ENCODE peak calls at places on chromosomes 6 and 20, in six cellular contexts. Y is lower lobe of right lung, O is transverse colon, Z is heart left ventricle, C is PC-9, V is cardiac muscle cell. M is an unnamed sample.
A peak's percentile ranks its signal among the peaks of the same experiment; 100 is the strongest.

GRCh38 chr20:51532577-51533191 is 9.8 kb downstream of the NFATC2 start:
- DNase-seq in Y (peak; percentile 51), O (peak; percentile 27), Z (peak; percentile 57), C (peak; percentile 75), V (no peak), M (no peak)

GRCh38 chr6:160058603-160059215 is 62.9 kb upstream of the SLC22A1 start:
- DNase-seq in Y (no peak), O (no peak), Z (no peak), C (no peak), V (no peak), M (no peak)

GRCh38 chr20:38190936-38191371 is 25.9 kb upstream of the TGM2 start:
- DNase-seq in Y (no peak), O (no peak), Z (no peak), C (no peak), V (no peak), M (no peak)

GRCh38 chr6:152380993-152381898 is 255.9 kb downstream of the SYNE1 start:
- DNase-seq in Y (peak; percentile 74), O (peak; percentile 53), Z (peak; percentile 80), C (no peak), V (peak; percentile 95), M (peak; percentile 85)

GRCh38 chr20:32977281-32978008 is 26.8 kb downstream of the SUN5 start:
- DNase-seq in Y (no peak), O (no peak), Z (peak; percentile 3), C (no peak), V (no peak), M (no peak)

GRCh38 chr6:68653706-68654089 is 18.6 kb downstream of the ADGRB3 start:
- DNase-seq in Y (no peak), O (no peak), Z (no peak), C (no peak), V (no peak), M (no peak)

GRCh38 chr20:25038103-25038410 is 19.9 kb downstream of the ACSS1 start:
- DNase-seq in Y (no peak), O (no peak), Z (no peak), C (no peak), V (no peak), M (no peak)

GRCh38 chr20:13401596-13401995 is 180.5 kb downstream of the ISM1 start:
- DNase-seq in Y (no peak), O (no peak), Z (no peak), C (no peak), V (no peak), M (no peak)

GRCh38 chr6:37204014-37204751 is 34.2 kb downstream of the PIM1 start:
- DNase-seq in Y (peak; percentile 63), O (peak; percentile 77), Z (no peak), C (peak; percentile 82), V (peak; percentile 71), M (peak; percentile 36)

GRCh38 chr6:125950293-125950692 is 6.3 kb upstream of the HINT3 start:
- DNase-seq in Y (no peak), O (no peak), Z (no peak), C (peak; percentile 33), V (peak; percentile 67), M (no peak)

GRCh38 chr6:53439556-53439955 is 90.8 kb upstream of the ELOVL5 start:
- DNase-seq in Y (no peak), O (no peak), Z (no peak), C (no peak), V (peak; percentile 68), M (no peak)

GRCh38 chr6:134249759-134250602 is 67.9 kb downstream of the SGK1 start:
- DNase-seq in Y (no peak), O (no peak), Z (no peak), C (no peak), V (peak; percentile 59), M (no peak)

GRCh38 chr20:47748851-47749250 is 36.4 kb downstream of the SULF2 start:
- DNase-seq in Y (no peak), O (no peak), Z (no peak), C (no peak), V (no peak), M (no peak)

GRCh38 chr6:127441881-127442280 is 17.3 kb downstream of the KIAA0408 start:
- DNase-seq in Y (no peak), O (no peak), Z (no peak), C (no peak), V (no peak), M (no peak)

GRCh38 chr6:21874372-21874771 is 280.8 kb downstream of the SOX4 start:
- DNase-seq in Y (no peak), O (no peak), Z (no peak), C (no peak), V (no peak), M (no peak)

GRCh38 chr6:25359891-25360290 is 80.7 kb downstream of the CARMIL1 start:
- DNase-seq in Y (no peak), O (peak; percentile 36), Z (no peak), C (no peak), V (no peak), M (no peak)

GRCh38 chr20:58010186-58010585 is 218.3 kb downstream of the ANKRD60 start:
- DNase-seq in Y (no peak), O (no peak), Z (no peak), C (no peak), V (no peak), M (no peak)

GRCh38 chr6:54109611-54110010 is 1.6 kb upstream of the MLIP start:
- DNase-seq in Y (no peak), O (no peak), Z (no peak), C (no peak), V (no peak), M (no peak)

GRCh38 chr20:728022-728944 is 40.0 kb downstream of the SLC52A3 start:
- DNase-seq in Y (peak; percentile 55), O (peak; percentile 22), Z (peak; percentile 33), C (no peak), V (peak; percentile 44), M (no peak)

GRCh38 chr20:24616258-24617079 is 147.0 kb downstream of the SYNDIG1 start:
- DNase-seq in Y (no peak), O (no peak), Z (no peak), C (no peak), V (no peak), M (no peak)

GRCh38 chr20:5735845-5736530 is 14.2 kb upstream of the SHLD1 start:
- DNase-seq in Y (no peak), O (no peak), Z (no peak), C (no peak), V (peak; percentile 64), M (no peak)

GRCh38 chr6:144878577-144878976 is 593.4 kb downstream of the UTRN start:
- DNase-seq in Y (no peak), O (no peak), Z (no peak), C (no peak), V (no peak), M (no peak)

GRCh38 chr6:37630281-37630799 is 67.3 kb downstream of the MDGA1 start:
- DNase-seq in Y (no peak), O (no peak), Z (no peak), C (peak; percentile 100), V (peak; percentile 95), M (no peak)

GRCh38 chr6:165818200-165818599 is 155.2 kb upstream of the PDE10A start:
- DNase-seq in Y (no peak), O (no peak), Z (no peak), C (no peak), V (no peak), M (no peak)

GRCh38 chr6:6556162-6556737 is 32.3 kb upstream of the LY86 start:
- DNase-seq in Y (no peak), O (no peak), Z (no peak), C (no peak), V (peak; percentile 30), M (no peak)

GRCh38 chr6:159398633-159399032 is 229.4 kb downstream of the FNDC1 start:
- DNase-seq in Y (no peak), O (no peak), Z (no peak), C (no peak), V (no peak), M (no peak)

GRCh38 chr6:20870493-20870892 is 336.2 kb downstream of the CDKAL1 start:
- DNase-seq in Y (no peak), O (no peak), Z (no peak), C (no peak), V (no peak), M (no peak)

GRCh38 chr6:53178837-53179432 is 30.3 kb upstream of the GCM1 start:
- DNase-seq in Y (no peak), O (no peak), Z (no peak), C (no peak), V (no peak), M (no peak)

GRCh38 chr6:31246051-31246495 is 25.8 kb downstream of the HLA-C start:
- DNase-seq in Y (no peak), O (no peak), Z (no peak), C (peak; percentile 98), V (peak; percentile 40), M (no peak)

GRCh38 chr6:9002833-9003232 is 567.5 kb upstream of the SLC35B3 start:
- DNase-seq in Y (no peak), O (no peak), Z (no peak), C (no peak), V (no peak), M (no peak)

GRCh38 chr6:35668096-35668495 is 20.6 kb downstream of the FKBP5 start:
- DNase-seq in Y (no peak), O (no peak), Z (no peak), C (no peak), V (no peak), M (no peak)

GRCh38 chr20:38294334-38294592 is 9.7 kb upstream of the BPI start:
- DNase-seq in Y (no peak), O (no peak), Z (no peak), C (no peak), V (no peak), M (no peak)

GRCh38 chr20:18138639-18139583 is 1.2 kb downstream of the KAT14 start:
- DNase-seq in Y (no peak), O (no peak), Z (no peak), C (no peak), V (no peak), M (no peak)

GRCh38 chr20:63454729-63455567 is 17.5 kb downstream of the KCNQ2 start:
- DNase-seq in Y (no peak), O (no peak), Z (no peak), C (no peak), V (peak; percentile 40), M (no peak)
- H3K27ac ChIP-seq in Y (no peak overlapping the region), O (no peak overlapping the region), Z (no peak overlapping the region), C (no peak overlapping the region), V (no peak overlapping the region), M (no peak overlapping the region)

DNA sequence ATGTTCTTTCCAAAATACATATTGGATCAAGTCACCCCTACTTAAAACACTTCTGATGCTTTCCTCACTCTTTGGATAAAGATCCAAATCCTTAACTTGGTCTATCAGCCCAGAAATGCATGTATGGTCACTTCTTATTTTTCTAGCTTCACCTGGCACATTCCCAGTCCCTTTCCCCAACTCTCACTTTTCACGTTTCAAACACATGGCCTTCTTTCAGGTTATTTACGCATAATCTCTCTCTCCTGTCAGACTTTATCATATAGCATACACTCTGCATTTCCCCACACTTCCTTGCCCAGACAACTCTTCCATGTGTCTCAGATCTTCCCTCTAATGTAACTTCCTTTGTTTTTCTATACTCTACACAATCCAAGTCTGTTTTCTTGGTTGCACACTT is 12.8 kb downstream of the PHIP start:
- DNase-seq in Y (no peak), O (no peak), Z (no peak), C (no peak), V (peak; percentile 24), M (no peak)
- H3K4me1 ChIP-seq in Y (peaks cover 30% of the 10 kb centered on the region), O (peaks cover 28% of the 10 kb centered on the region), Z (peaks cover 3% of the 10 kb centered on the region), C (no peaks in the 10 kb centered on the region), V (peaks cover 17% of the 10 kb centered on the region), M (no peaks in the 10 kb centered on the region)

GRCh38 chr6:43768983-43769525 is 957 bp upstream of the VEGFA start:
- DNase-seq in Y (peak; percentile 49), O (no peak), Z (peak; percentile 57), C (no peak), V (peak; percentile 97), M (peak; percentile 90)
- H3K4me3 ChIP-seq in Y (no peak overlapping the region), O (no peak overlapping the region), Z (peak overlapping the region; percentile 95), C (peak overlapping the region; percentile 90), V (no peak overlapping the region), M (peak overlapping the region; percentile 74)

GRCh38 chr6:167236239-167236571 is 54.9 kb upstream of the UNC93A start:
- DNase-seq in Y (no peak), O (no peak), Z (no peak), C (no peak), V (no peak), M (no peak)
- H3K27ac ChIP-seq in Y (no peak overlapping the region), O (no peak overlapping the region), Z (no peak overlapping the region), C (no peak overlapping the region), V (no peak overlapping the region), M (no peak overlapping the region)